ENCODE peak calls at places on chromosomes 7 and 10, in four cellular contexts. J is choroid plexus epithelial cell, W is astrocyte of the cerebellum, X is cardiac fibroblast. B is an unnamed sample.

GRCh38 chr10:131689486-131689885 is 211.3 kb upstream of the PPP2R2D start:
- DNase-seq in J (no peak), W (no peak), X (no peak), B (no peak)

GRCh38 chr7:149562602-149563001 is 65.0 kb upstream of the ZNF746 start:
- DNase-seq in J (peak; percentile 79), W (peak; percentile 12), X (peak; percentile 63), B (no peak)

GRCh38 chr7:158015403-158016116 is 572.1 kb downstream of the PTPRN2 start:
- DNase-seq in J (no peak), W (no peak), X (no peak), B (peak; percentile 36)

GRCh38 chr7:28955356-28955722 is 2.8 kb downstream of the TRIL start:
- DNase-seq in J (no peak), W (no peak), X (no peak), B (no peak)

GRCh38 chr10:69730251-69731156 is 71.2 kb upstream of the COL13A1 start:
- DNase-seq in J (peak; percentile 41), W (no peak), X (peak; percentile 24), B (peak; percentile 29)

GRCh38 chr10:93493162-93493561 is 3.2 kb upstream of the CEP55 start:
- DNase-seq in J (no peak), W (no peak), X (no peak), B (no peak)

GRCh38 chr7:50112250-50112649 is 19.2 kb upstream of the ZPBP start:
- DNase-seq in J (no peak), W (no peak), X (no peak), B (no peak)

GRCh38 chr10:120221873-120222485 is 235.0 kb upstream of the PLPP4 start:
- DNase-seq in J (peak; percentile 79), W (peak; percentile 22), X (peak; percentile 35), B (no peak)

GRCh38 chr7:10128748-10129147 is 844.9 kb upstream of the PHF14 start:
- DNase-seq in J (peak; percentile 0), W (no peak), X (no peak), B (no peak)

GRCh38 chr7:156602283-156602682 is 38.3 kb upstream of the RNF32 start:
- DNase-seq in J (no peak), W (no peak), X (no peak), B (no peak)

GRCh38 chr7:32147909-32148308 is 77.7 kb upstream of the PDE1C start:
- DNase-seq in J (no peak), W (no peak), X (no peak), B (no peak)

GRCh38 chr10:49579621-49580020 is 30.5 kb upstream of the SLC18A3 start:
- DNase-seq in J (no peak), W (no peak), X (no peak), B (no peak)

GRCh38 chr10:22761569-22762220 is 47.3 kb upstream of the PIP4K2A start:
- DNase-seq in J (no peak), W (no peak), X (no peak), B (no peak)

GRCh38 chr7:74252893-74253292 is 1.3 kb downstream of the RFC2 start:
- DNase-seq in J (no peak), W (no peak), X (no peak), B (no peak)

GRCh38 chr7:11835260-11835659 is 3.3 kb upstream of the THSD7A start:
- DNase-seq in J (peak; percentile 30), W (no peak), X (peak; percentile 16), B (no peak)

GRCh38 chr7:40175725-40176510 is 41.1 kb downstream of the SUGCT start:
- DNase-seq in J (peak; percentile 79), W (peak; percentile 19), X (peak; percentile 58), B (no peak)

GRCh38 chr7:143263266-143264195 is at the start of gene GSTK1:
- DNase-seq in J (peak; percentile 69), W (no peak), X (peak; percentile 64), B (peak; percentile 92)

GRCh38 chr7:98203261-98203963 is 7.8 kb upstream of the BHLHA15 start:
- DNase-seq in J (no peak), W (no peak), X (no peak), B (peak; percentile 36)

GRCh38 chr7:70056363-70056762 is 458.1 kb downstream of the AUTS2 start:
- DNase-seq in J (no peak), W (no peak), X (no peak), B (no peak)

GRCh38 chr7:55573234-55573504 is 867 bp upstream of the VOPP1 start:
- DNase-seq in J (no peak), W (no peak), X (no peak), B (no peak)

GRCh38 chr10:71712572-71713134 is 6.9 kb downstream of the C10orf105 start:
- DNase-seq in J (no peak), W (no peak), X (no peak), B (peak; percentile 34)

GRCh38 chr10:17643339-17643754 is 604 bp upstream of the STAM start:
- DNase-seq in J (peak; percentile 82), W (peak; percentile 63), X (peak; percentile 93), B (no peak)

GRCh38 chr10:692682-693351 is 3.3 kb upstream of the DIP2C start:
- DNase-seq in J (no peak), W (no peak), X (no peak), B (no peak)

GRCh38 chr7:126394406-126394805 is 858.3 kb downstream of the GRM8 start:
- DNase-seq in J (peak; percentile 5), W (no peak), X (no peak), B (no peak)

GRCh38 chr7:836429-836828 is 4.2 kb downstream of the SUN1 start:
- DNase-seq in J (peak; percentile 82), W (no peak), X (peak; percentile 68), B (no peak)

GRCh38 chr10:613217-613616 is 76.3 kb downstream of the DIP2C start:
- DNase-seq in J (no peak), W (no peak), X (no peak), B (no peak)

GRCh38 chr10:51879238-51879637 is 179.8 kb upstream of the CSTF2T start:
- DNase-seq in J (peak; percentile 99), W (peak; percentile 80), X (peak; percentile 100), B (no peak)

GRCh38 chr7:1843271-1843861 is 173.3 kb downstream of the ELFN1 start:
- DNase-seq in J (no peak), W (peak; percentile 19), X (no peak), B (peak; percentile 33)

GRCh38 chr10:994836-995558 is 6.8 kb downstream of the GTPBP4 start:
- DNase-seq in J (no peak), W (no peak), X (no peak), B (no peak)

GRCh38 chr10:62022830-62023229 is 121.3 kb downstream of the ARID5B start:
- DNase-seq in J (no peak), W (no peak), X (no peak), B (no peak)

GRCh38 chr10:123442901-123443300 is 223.3 kb upstream of the GPR26 start:
- DNase-seq in J (no peak), W (no peak), X (no peak), B (no peak)

GRCh38 chr10:49620841-49621378 is 7.1 kb downstream of the CHAT start:
- DNase-seq in J (no peak), W (no peak), X (no peak), B (no peak)

GRCh38 chr10:71963756-71964668 is at the start of gene CHST3:
- DNase-seq in J (peak; percentile 63), W (no peak), X (peak; percentile 50), B (peak; percentile 63)

DNA sequence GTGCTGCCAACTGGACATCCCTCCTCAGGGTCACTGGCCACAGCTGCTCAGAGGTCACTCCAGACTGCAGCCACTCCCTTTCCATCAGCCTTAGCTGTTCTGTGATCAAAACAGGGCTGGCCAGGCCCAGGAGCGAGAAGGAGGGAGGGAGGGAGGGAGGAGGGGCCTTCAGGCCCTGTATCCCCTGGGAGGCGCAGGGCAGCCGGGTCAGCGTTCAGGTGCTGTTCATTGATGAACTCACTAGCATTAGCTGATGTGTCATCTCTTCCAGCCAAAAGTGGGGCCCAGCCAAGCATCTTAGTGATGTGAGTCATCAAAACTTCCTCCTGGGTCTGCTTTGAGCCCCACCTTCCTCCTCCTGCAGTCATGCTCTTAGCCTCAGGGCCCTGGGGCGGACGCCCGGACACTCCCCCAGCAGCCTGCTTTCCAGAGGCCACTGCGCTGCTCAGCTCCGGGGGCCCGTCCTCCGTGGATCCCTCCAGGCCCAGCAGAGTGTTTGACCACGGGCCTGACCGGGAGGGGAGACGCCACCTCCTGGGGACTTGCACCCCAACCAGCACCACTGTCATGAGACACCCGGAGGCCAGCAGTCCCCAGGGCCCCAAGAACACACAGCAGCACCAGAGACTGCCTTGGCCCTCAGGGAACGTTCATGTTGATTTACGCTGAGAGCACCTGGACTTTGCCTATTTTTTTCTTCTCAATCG is 149.2 kb downstream of the PRKAG2 start:
- DNase-seq in J (peak; percentile 89), W (peak; percentile 83), X (peak; percentile 97), B (peak; percentile 65)
- TF ChIP-seq CTCF in J (peak; percentile 23), W (no peak), X (peak; percentile 10), B (no peak)

DNA sequence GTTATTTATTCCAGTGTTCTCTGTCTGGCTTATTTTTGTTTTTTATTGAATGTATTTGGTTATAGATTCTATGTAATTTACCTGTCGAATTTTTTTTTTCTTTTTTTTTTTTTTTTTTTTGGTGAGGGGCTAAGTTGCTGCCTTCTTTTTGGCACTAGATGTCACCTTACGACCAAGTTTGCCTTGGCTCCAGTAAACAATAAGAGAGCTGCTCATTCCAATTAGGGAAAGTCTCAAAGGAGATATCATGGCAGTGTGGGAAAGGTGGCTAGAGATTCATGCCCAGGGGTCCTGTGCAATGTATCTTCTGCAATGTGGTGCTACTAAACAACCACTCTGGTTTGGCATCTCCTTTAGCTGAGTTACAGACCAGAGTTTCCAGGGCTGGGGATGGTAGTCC is 84.0 kb downstream of the PTPN20 start:
- DNase-seq in J (peak; percentile 5), W (no peak), X (peak; percentile 0), B (no peak)
- TF ChIP-seq CTCF in J (no peak), W (peak; percentile 20), X (no peak), B (no peak)

GRCh38 chr7:115297651-115298050 is 375.8 kb downstream of the MDFIC start:
- DNase-seq in J (peak; percentile 91), W (peak; percentile 18), X (peak; percentile 72), B (no peak)
- TF ChIP-seq CTCF in J (peak; percentile 15), W (no peak), X (no peak), B (no peak)

DNA sequence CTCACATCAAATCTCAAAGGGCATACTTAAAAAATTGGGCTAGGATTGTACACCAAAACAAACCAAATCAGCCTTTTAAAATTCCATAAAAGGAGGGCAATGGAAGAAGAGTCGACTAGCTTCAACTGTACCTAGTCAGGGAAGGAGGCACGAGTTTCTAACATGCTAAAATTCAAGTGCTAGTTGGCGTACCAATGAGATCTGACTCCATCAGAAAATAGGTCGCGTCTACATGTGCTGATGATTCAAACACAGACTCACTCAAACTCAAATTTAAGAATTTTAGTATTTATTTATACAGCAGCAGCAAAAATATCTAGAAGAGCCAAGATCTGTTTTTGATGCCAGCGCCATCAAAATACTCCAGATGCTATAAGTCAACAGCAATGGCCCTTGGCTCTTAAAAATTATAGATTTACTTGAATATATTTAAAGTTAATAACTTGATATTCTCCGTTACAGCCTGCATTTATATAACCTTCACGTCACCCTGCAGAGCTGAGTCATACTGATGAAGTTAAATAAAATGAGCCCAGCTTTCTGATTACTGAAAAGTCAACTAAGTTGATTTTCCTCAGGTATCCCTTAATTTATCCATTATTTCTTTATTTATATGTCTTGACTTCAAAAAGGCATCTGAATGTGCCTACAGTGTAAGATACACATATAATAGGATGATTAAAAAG is 302.1 kb upstream of the IMMP2L start:
- DNase-seq in J (peak; percentile 52), W (no peak), X (peak; percentile 18), B (no peak)
- TF ChIP-seq CTCF in J (no peak), W (no peak), X (no peak), B (no peak)